ENCODE peak calls at places on chromosomes 11 and 22, in four cellular contexts. B is HepG2, F is K562, J is GM12878. K is an unnamed sample.

GRCh38 chr11:2791521-2792375 is 92.0 kb upstream of the KCNQ1OT1 start:
- DNase-seq in B (no peak), F (no peak), J (no peak), K (peak)

GRCh38 chr11:68081691-68082090 is 39.5 kb downstream of the CHKA start:
- DNase-seq in B (no peak), F (no peak), J (no peak), K (no peak)

GRCh38 chr22:42649261-42650056 is at the start of gene CYB5R3:
- DNase-seq in B (peak), F (peak), J (no peak), K (peak)

GRCh38 chr11:67436459-67437081 is 912 bp downstream of the PTPRCAP start:
- DNase-seq in B (no peak), F (peak), J (peak), K (peak)

GRCh38 chr11:2459016-2459725 is 14.4 kb downstream of the KCNQ1 start:
- DNase-seq in B (no peak), F (no peak), J (no peak), K (no peak)

GRCh38 chr11:60003729-60004128 is 13.3 kb upstream of the OOSP4B start:
- DNase-seq in B (no peak), F (no peak), J (no peak), K (no peak)

GRCh38 chr22:47409501-47410275 is 647.2 kb downstream of the TBC1D22A start:
- DNase-seq in B (no peak), F (no peak), J (no peak), K (no peak)

GRCh38 chr11:43579171-43579918 is 101.2 kb upstream of the HSD17B12 start:
- DNase-seq in B (no peak), F (peak), J (no peak), K (peak)

GRCh38 chr11:118201966-118202365 is 22.8 kb downstream of the JAML start:
- DNase-seq in B (no peak), F (no peak), J (no peak), K (no peak)

GRCh38 chr22:25114369-25115362 is 85.0 kb upstream of the CRYBB3 start:
- DNase-seq in B (peak), F (no peak), J (no peak), K (no peak)

GRCh38 chr22:17063372-17064106 is 21.3 kb upstream of the IL17RA start:
- DNase-seq in B (no peak), F (no peak), J (no peak), K (no peak)

GRCh38 chr11:121964591-121964990 is 151.4 kb downstream of the BLID start:
- DNase-seq in B (no peak), F (no peak), J (no peak), K (no peak)

GRCh38 chr22:33564683-33565082 is 355.6 kb downstream of the LARGE1 start:
- DNase-seq in B (no peak), F (no peak), J (no peak), K (no peak)

GRCh38 chr22:47395481-47395880 is 633.0 kb downstream of the TBC1D22A start:
- DNase-seq in B (no peak), F (no peak), J (no peak), K (no peak)

GRCh38 chr11:3022982-3023381 is 30.9 kb upstream of the NAP1L4 start:
- DNase-seq in B (no peak), F (no peak), J (no peak), K (no peak)

GRCh38 chr11:65300621-65301290 is 13.9 kb upstream of the CDC42EP2 start:
- DNase-seq in B (no peak), F (no peak), J (no peak), K (no peak)

GRCh38 chr11:106398396-106399074 is 321.1 kb downstream of the AASDHPPT start:
- DNase-seq in B (no peak), F (no peak), J (no peak), K (no peak)

GRCh38 chr22:44723801-44724200 is 21.8 kb downstream of the PRR5 start:
- DNase-seq in B (peak), F (peak), J (peak), K (no peak)

GRCh38 chr11:35747638-35748037 is 85.1 kb downstream of the TRIM44 start:
- DNase-seq in B (no peak), F (no peak), J (no peak), K (peak)

GRCh38 chr11:127063191-127063590 is 62.6 kb upstream of the KIRREL3 start:
- DNase-seq in B (no peak), F (no peak), J (no peak), K (no peak)

GRCh38 chr11:452203-452744 is 2.2 kb downstream of the PTDSS2 start:
- DNase-seq in B (no peak), F (no peak), J (no peak), K (no peak)

GRCh38 chr22:37981282-37982011 is 2.9 kb downstream of the SOX10 start:
- DNase-seq in B (peak), F (no peak), J (no peak), K (no peak)

GRCh38 chr22:50622723-50623327 is 5.1 kb downstream of the ARSA start:
- DNase-seq in B (peak), F (no peak), J (no peak), K (no peak)

GRCh38 chr11:120180571-120181445 is 30.0 kb upstream of the OAF start:
- DNase-seq in B (peak), F (no peak), J (no peak), K (peak)

GRCh38 chr11:130582994-130583393 is 134.5 kb downstream of the ADAMTS15 start:
- DNase-seq in B (no peak), F (no peak), J (no peak), K (no peak)

GRCh38 chr11:30431127-30431814 is 108.4 kb downstream of the ARL14EP start:
- DNase-seq in B (no peak), F (no peak), J (no peak), K (no peak)

GRCh38 chr11:1832989-1833365 is 1.8 kb upstream of the SYT8 start:
- DNase-seq in B (no peak), F (no peak), J (no peak), K (peak)

GRCh38 chr11:14972581-14973490 is 685 bp upstream of the CALCA start:
- DNase-seq in B (no peak), F (no peak), J (no peak), K (peak)

GRCh38 chr11:122650619-122651018 is 4.9 kb upstream of the UBASH3B start:
- DNase-seq in B (no peak), F (no peak), J (no peak), K (peak)

GRCh38 chr22:50507421-50507990 is at the start of gene LMF2:
- DNase-seq in B (peak), F (no peak), J (no peak), K (peak)

GRCh38 chr11:28529046-28529445 is 420.9 kb downstream of the METTL15 start:
- DNase-seq in B (no peak), F (no peak), J (no peak), K (peak)

GRCh38 chr22:37775785-37776638 is 31.7 kb upstream of the GCAT start:
- DNase-seq in B (no peak), F (no peak), J (no peak), K (no peak)

GRCh38 chr11:67102664-67103063 is 16.4 kb upstream of the KDM2A start:
- DNase-seq in B (no peak), F (no peak), J (no peak), K (no peak)

GRCh38 chr11:68038718-68039525 is at the start of gene TCIRG1:
- DNase-seq in B (peak), F (peak), J (peak), K (peak)

GRCh38 chr22:17884951-17885350 is 110.7 kb upstream of the BID start:
- DNase-seq in B (no peak), F (no peak), J (no peak), K (no peak)

GRCh38 chr11:120153221-120153620 is 15.3 kb upstream of the TRIM29 start:
- DNase-seq in B (no peak), F (no peak), J (no peak), K (no peak)

GRCh38 chr22:47050601-47051051 is 288.2 kb downstream of the TBC1D22A start:
- DNase-seq in B (no peak), F (no peak), J (no peak), K (no peak)

GRCh38 chr11:15489281-15489680 is 374.6 kb downstream of the INSC start:
- DNase-seq in B (no peak), F (no peak), J (no peak), K (no peak)

DNA sequence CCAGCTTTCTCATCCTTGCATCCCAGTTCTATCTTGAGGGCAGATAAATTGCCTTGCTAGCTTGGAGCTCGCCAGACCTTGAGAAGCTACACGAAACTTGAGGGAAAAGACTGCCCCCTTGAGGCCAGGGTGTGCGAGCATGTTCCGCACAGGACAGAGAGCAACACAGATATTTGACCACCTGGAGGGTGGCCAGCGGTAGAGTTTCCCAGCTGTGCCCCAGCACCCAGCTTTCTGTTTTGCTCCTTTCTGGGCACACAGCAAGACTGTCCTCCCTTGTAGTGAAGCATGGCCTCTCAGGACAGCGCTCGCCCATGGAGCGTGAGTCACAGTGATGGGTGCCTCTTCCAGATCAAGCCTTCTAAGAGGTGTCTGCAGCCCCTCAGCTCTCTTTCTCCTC is 23.5 kb downstream of the SPATA19 start:
- DNase-seq in B (peak), F (peak), J (no peak), K (peak)
- TF ChIP-seq CREB1 in B (no peak), F (no peak), J (no peak), K (no peak)

GRCh38 chr22:40635008-40635939 is 1.2 kb downstream of the MRTFA start:
- DNase-seq in B (no peak), F (no peak), J (no peak), K (peak)

GRCh38 chr22:40635940-40636379 is 559 bp downstream of the MRTFA start:
- DNase-seq in B (no peak), F (no peak), J (no peak), K (peak)

GRCh38 chr22:40638261-40638660 is 1.7 kb upstream of the MRTFA start:
- DNase-seq in B (no peak), F (no peak), J (no peak), K (no peak)

GRCh38 chr22:40637181-40638150 is 947 bp upstream of the MRTFA start:
- DNase-seq in B (no peak), F (no peak), J (no peak), K (peak)

GRCh38 chr22:40636380-40637180 is at the start of gene MRTFA:
- DNase-seq in B (peak), F (peak), J (peak), K (peak)
- TF ChIP-seq REST in B (no peak), F (no peak), J (no peak), K (peak)

DNA sequence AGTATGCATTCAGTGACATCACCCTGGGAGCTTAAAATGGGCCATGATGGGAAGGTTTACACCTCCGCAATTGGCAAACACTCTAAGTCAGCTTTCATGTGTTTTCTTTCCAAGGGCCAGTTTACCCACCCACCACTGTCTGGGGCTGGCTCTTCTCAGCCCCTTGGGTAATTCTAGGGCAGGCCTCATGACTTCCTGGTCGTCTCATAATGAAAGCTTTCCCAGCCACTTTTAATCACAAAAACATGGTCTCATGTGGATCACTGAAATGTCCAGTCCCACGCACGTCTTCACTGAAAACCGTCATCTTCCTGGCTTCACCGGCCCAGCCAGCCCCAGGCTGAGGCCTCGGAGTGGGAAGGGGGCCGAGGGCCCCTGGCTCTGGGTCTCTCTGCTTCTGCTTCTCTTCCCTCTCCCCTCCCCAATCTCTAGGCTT is 58.5 kb upstream of the ANO1 start:
- DNase-seq in B (no peak), F (no peak), J (no peak), K (no peak)
- TF ChIP-seq CREB1 in B (no peak), F (no peak), J (no peak), K (no peak)

GRCh38 chr11:61574611-61575010 is 6.3 kb downstream of the SYT7 start:
- DNase-seq in B (no peak), F (no peak), J (no peak), K (no peak)

GRCh38 chr11:61578819-61579218 is 2.1 kb downstream of the SYT7 start:
- DNase-seq in B (no peak), F (no peak), J (no peak), K (no peak)

GRCh38 chr11:61577383-61578118 is 3.3 kb downstream of the SYT7 start:
- DNase-seq in B (peak), F (peak), J (no peak), K (peak)

GRCh38 chr11:61572913-61573312 is 8.0 kb downstream of the SYT7 start:
- DNase-seq in B (no peak), F (no peak), J (no peak), K (no peak)

DNA sequence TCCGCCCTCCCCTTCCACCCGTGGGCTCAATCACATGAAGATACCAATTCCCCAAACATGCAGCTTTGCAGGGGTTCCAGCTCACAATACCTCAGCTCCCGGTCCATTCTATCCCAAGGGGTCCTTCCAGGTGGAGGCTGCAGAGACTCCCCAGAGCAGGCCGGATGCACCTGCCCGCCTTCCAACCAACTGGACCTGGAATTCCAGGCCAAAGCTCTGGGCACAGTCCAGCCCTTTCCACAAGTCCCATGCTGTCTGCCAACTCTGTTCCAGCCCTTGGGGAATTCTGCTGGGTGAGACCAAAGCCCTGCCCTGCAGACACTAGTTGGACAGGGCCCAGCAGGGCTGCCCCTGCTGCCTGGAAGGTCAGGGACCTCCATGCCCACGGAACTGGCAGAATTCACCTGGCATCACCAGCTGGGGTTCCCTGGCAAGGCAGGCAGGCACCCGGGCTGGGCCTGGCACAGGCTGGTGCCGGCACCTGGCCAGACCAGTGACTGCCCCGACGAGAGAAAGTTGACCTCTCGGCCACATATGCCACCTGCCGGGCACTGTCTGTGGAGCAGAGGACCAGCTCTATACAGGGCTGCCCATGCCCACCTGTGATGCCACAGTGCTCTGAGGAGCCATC is 4.9 kb downstream of the SYT7 start:
- DNase-seq in B (no peak), F (no peak), J (no peak), K (no peak)
- TF ChIP-seq REST in B (no peak), F (no peak), J (no peak), K (no peak)

DNA sequence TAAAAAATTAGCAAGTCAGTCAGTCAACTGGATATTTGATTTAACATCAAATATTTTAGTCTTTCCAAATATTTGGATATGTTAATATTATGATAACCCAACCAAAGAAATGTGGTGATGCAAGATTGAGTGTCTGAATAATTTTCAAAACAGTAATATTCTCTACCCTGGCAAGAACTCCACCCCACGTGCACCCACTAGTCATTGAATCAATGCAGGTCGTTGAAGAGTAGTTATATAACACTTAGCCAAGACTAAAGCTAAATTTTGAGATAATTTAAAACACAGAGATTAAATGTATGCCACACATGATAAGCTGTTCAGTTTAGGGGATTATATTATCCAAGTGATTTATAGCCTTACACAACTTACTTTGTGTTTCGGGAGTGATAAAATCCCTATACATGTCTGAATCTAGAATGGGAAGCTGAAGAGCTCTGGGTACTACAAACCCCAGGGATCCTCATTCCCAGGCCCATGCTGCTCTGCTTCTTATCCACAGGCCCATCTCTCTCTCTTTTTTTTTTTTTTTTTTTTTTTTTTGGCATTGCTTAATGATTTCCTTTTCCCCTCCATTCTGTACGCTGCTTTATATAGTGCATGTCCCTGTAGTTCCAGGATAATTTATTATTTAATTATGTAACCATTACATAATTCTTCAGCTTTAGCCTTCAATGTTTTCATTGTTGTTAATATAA is 392.9 kb downstream of the NTM start:
- DNase-seq in B (no peak), F (no peak), J (no peak), K (no peak)
- TF ChIP-seq CREB1 in B (no peak), F (no peak), J (no peak), K (no peak)

GRCh38 chr11:64269380-64270234 is 14.9 kb downstream of the BAD start:
- DNase-seq in B (peak), F (peak), J (peak), K (peak)

GRCh38 chr11:64275031-64275800 is 9.2 kb downstream of the BAD start:
- DNase-seq in B (no peak), F (no peak), J (no peak), K (no peak)

GRCh38 chr11:64268687-64269379 is 15.6 kb downstream of the BAD start:
- DNase-seq in B (peak), F (peak), J (no peak), K (peak)

GRCh38 chr11:64268028-64268686 is 16.3 kb downstream of the BAD start:
- DNase-seq in B (no peak), F (no peak), J (no peak), K (no peak)

DNA sequence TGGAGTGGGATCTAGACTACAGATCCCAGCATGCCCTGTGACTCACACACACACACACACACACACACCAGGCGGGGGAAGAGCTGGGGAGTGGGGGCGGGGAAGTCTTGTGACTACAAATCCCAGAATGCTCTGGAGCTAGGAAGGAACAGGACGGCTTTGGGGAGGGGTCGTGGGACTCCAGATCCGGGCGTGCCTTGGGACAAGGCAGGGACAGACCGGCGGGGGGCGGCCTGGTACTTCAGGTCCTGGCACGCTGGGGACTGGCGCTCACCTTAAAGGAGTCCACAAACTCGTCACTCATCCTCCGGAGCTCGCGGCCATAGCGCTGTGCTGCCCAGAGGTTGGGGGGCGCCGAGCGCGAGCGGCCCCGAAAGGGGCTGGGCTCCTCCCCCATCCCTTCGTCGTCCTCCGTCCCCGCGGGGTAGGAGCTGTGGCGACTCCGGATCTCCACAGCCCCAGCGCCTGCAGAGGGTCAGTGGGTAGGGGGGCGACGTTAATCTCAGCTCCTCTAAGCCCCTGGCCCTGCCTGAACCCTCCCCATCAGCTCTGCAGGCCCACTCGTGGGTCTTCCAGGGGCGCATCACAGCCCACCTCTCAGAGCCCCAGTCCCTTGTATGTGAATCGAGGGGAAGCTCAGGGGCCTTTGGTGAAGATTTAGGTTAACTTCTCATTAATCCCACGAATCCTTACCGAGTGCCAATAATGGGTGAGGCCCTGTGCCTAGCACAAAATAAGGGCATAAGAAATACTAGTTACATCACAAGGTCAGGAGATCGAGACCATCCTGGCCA is 12.9 kb downstream of the BAD start:
- DNase-seq in B (peak), F (peak), J (peak), K (peak)
- TF ChIP-seq REST in B (no peak), F (peak), J (no peak), K (no peak)

GRCh38 chr22:39221999-39222686 is 22.6 kb downstream of the PDGFB start:
- DNase-seq in B (no peak), F (no peak), J (no peak), K (no peak)
- TF ChIP-seq CREB1 in B (no peak), F (no peak), J (no peak), K (no peak)

GRCh38 chr11:73787643-73788537 is at the start of gene MRPL48:
- DNase-seq in B (peak), F (peak), J (peak), K (peak)
- TF ChIP-seq REST in B (peak), F (peak), J (no peak), K (no peak)

K was measured in GM23338.